ENCODE peak calls at places on chromosome 1, in six cellular contexts. J is HepG2, F is GM12878, M is Panc1, P is GM23338, E is HCT116. A is an unnamed sample.

GRCh38 chr1:195580988-195581387 is 1027.3 kb downstream of the KCNT2 start:
- ATAC-seq in J (no peak), F (peak; percentile 78), M (no peak), P (no peak), E (peak; percentile 60), A (no peak)

GRCh38 chr1:237005674-237006073 is 1.4 kb upstream of the MT1HL1 start:
- ATAC-seq in J (no peak), F (no peak), M (no peak), P (no peak), E (no peak), A (no peak)

GRCh38 chr1:218482683-218483082 is 137.5 kb downstream of the TGFB2 start:
- ATAC-seq in J (no peak), F (no peak), M (no peak), P (no peak), E (no peak), A (peak; percentile 76)

GRCh38 chr1:109199710-109200109 is 14.0 kb upstream of the SARS1 start:
- ATAC-seq in J (no peak), F (no peak), M (no peak), P (no peak), E (no peak), A (no peak)

GRCh38 chr1:46862348-46862747 is 63.5 kb downstream of the CYP4B1 start:
- ATAC-seq in J (no peak), F (no peak), M (no peak), P (no peak), E (no peak), A (no peak)

GRCh38 chr1:27004471-27005165 is 8.0 kb downstream of the TENT5B start:
- ATAC-seq in J (peak; percentile 18), F (no peak), M (peak; percentile 17), P (peak; percentile 5), E (no peak), A (no peak)

GRCh38 chr1:210557426-210558077 is 228.8 kb downstream of the HHAT start:
- ATAC-seq in J (no peak), F (no peak), M (no peak), P (no peak), E (no peak), A (no peak)

GRCh38 chr1:165532053-165532452 is 11.7 kb upstream of the LRRC52 start:
- ATAC-seq in J (no peak), F (no peak), M (no peak), P (no peak), E (no peak), A (no peak)

GRCh38 chr1:111990878-111991760 is 1.7 kb upstream of the KCND3 start:
- ATAC-seq in J (peak; percentile 61), F (no peak), M (peak; percentile 79), P (peak; percentile 78), E (peak; percentile 84), A (peak; percentile 50)

GRCh38 chr1:199336745-199337640 is 690.5 kb upstream of the NR5A2 start:
- ATAC-seq in J (no peak), F (peak; percentile 84), M (no peak), P (peak; percentile 96), E (peak; percentile 81), A (no peak)

GRCh38 chr1:52670599-52670998 is 27.5 kb downstream of the COA7 start:
- ATAC-seq in J (no peak), F (no peak), M (no peak), P (no peak), E (no peak), A (no peak)

GRCh38 chr1:116374340-116375164 is 1.5 kb downstream of the ATP1A1 start:
- ATAC-seq in J (peak; percentile 39), F (peak; percentile 3), M (peak; percentile 13), P (peak; percentile 1), E (no peak), A (no peak)

DNA sequence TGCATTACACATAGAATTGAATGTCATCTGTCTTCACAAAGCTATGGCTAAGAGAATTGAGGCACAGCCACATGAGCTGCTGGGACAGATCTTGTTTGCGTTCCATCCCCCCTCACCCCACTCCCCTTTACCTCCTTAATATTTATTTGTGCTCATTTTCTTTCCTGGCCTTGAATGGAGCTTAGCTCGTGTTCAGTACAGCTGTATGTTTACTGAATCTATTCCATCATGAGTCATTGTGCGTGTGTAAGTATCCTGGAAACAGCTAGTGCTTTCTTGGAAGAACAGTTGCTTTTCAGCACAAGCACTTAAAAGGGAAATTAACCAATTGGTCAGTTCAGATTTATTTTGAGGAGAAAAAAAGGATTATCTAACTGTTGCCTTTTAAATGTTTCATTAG is 14.7 kb downstream of the PROX1 start:
- ATAC-seq in J (peak; percentile 72), F (no peak), M (no peak), P (no peak), E (no peak), A (no peak)
- TF ChIP-seq POLR2AphosphoS5 in J (peak; percentile 28), F (no peak), M (no peak), P (no peak), E (no peak), A (peak; percentile 29)

GRCh38 chr1:197907846-197908616 is 5.6 kb downstream of the C1orf53 start:
- ATAC-seq in J (no peak), F (no peak), M (no peak), P (no peak), E (peak; percentile 33), A (no peak)
- H3K4me3 ChIP-seq in J (no peak overlapping the region), F (no peak overlapping the region), M (no peak overlapping the region), P (peak overlapping the region; percentile 35), E (no peak overlapping the region), A (no peak overlapping the region)

GRCh38 chr1:44973645-44974044 is 12.8 kb downstream of the EIF2B3 start:
- ATAC-seq in J (no peak), F (peak; percentile 79), M (no peak), P (no peak), E (no peak), A (no peak)

GRCh38 chr1:44976252-44976651 is 10.1 kb downstream of the EIF2B3 start:
- ATAC-seq in J (no peak), F (no peak), M (no peak), P (no peak), E (no peak), A (no peak)

GRCh38 chr1:44964396-44964795 is 22.0 kb downstream of the EIF2B3 start:
- ATAC-seq in J (no peak), F (no peak), M (no peak), P (no peak), E (no peak), A (no peak)

DNA sequence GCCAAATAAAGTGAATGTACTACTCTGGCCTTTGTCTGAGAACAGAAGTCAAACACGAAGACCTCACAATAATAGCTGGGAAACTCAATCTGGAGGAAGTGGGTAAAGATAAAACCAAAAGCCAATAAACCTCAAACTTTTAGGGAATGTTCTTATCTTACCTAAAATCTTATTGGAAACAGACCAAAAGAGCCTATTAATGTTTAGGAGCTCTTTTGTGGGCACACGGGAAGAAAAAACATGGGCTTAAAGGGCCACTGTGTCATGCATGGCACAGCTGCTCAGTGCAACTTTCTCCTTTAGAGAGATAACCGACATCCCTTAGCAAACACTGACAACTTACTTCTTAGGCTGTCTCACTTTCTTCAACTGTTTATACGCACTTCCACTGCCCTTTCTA is 16.1 kb downstream of the EIF2B3 start:
- ATAC-seq in J (no peak), F (no peak), M (peak; percentile 75), P (no peak), E (no peak), A (no peak)
- TF ChIP-seq POLR2AphosphoS5 in J (no peak), F (no peak), M (no peak), P (no peak), E (no peak), A (no peak)

DNA sequence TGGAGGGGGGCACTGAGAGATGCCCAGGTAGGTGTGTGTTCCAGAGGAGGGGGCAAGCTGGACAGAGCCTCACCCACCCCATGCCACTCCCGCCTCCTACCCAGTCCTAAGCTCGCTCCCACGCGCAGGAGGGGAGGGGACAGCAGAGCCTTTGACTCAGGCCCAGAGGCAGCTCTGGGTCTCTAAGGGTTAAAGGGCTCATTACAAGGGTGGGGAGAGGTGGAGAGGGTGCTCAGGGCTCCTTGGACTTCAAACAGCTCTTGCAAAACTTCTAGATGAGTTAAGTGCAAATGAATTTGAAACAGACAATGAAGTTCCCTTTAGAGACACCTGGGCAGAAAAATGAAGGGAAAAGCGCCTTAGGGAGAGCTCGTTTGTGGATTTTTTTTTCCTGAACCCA is 104.2 kb upstream of the CASZ1 start:
- ATAC-seq in J (peak; percentile 21), F (no peak), M (no peak), P (peak; percentile 59), E (peak; percentile 59), A (no peak)
- H3K4me3 ChIP-seq in J (peak overlapping the region; percentile 38), F (no peak overlapping the region), M (no peak overlapping the region), P (peak overlapping the region; percentile 26), E (peak overlapping the region; percentile 38), A (no peak overlapping the region)

GRCh38 chr1:158067651-158068050 is 74.2 kb downstream of the KIRREL1 start:
- ATAC-seq in J (no peak), F (no peak), M (no peak), P (no peak), E (no peak), A (peak; percentile 67)

GRCh38 chr1:158071106-158071505 is 77.7 kb downstream of the KIRREL1 start:
- ATAC-seq in J (no peak), F (no peak), M (no peak), P (peak; percentile 32), E (no peak), A (no peak)

GRCh38 chr1:158068918-158069317 is 75.5 kb downstream of the KIRREL1 start:
- ATAC-seq in J (no peak), F (no peak), M (no peak), P (no peak), E (no peak), A (no peak)
- TF ChIP-seq POLR2AphosphoS5 in J (no peak), F (no peak), M (no peak), P (no peak), E (no peak), A (no peak)

A was measured in gastroesophageal sphincter.